ENCODE peak calls at places on chromosome 20, in eight cellular contexts. K is hepatic stellate cell, P is HS-27A, M is activated gamma-delta T cell treated with Interleukin-2 at 50 U/mL for 16 hours, C is ACHN, B is astrocyte of the cerebellum, H is tibial nerve, W is naive B cell. Y is an unnamed sample.

GRCh38 chr20:63653974-63654680 is 903 bp upstream of the STMN3 start:
- DNase-seq in K (no peak), P (no peak), M (no peak), C (no peak), B (no peak), H (no peak), W (no peak), Y (no peak)

GRCh38 chr20:62197801-62198200 is 15.0 kb downstream of the MTG2 start:
- DNase-seq in K (no peak), P (no peak), M (no peak), C (no peak), B (no peak), H (no peak), W (no peak), Y (no peak)

GRCh38 chr20:3092611-3093379 is 8.3 kb upstream of the AVP start:
- DNase-seq in K (no peak), P (no peak), M (peak), C (no peak), B (no peak), H (no peak), W (peak), Y (no peak)

GRCh38 chr20:34473262-34473883 is 42.8 kb upstream of the DYNLRB1 start:
- DNase-seq in K (no peak), P (peak), M (peak), C (peak), B (no peak), H (no peak), W (peak), Y (no peak)

GRCh38 chr20:23031346-23031745 is 3.8 kb upstream of the SSTR4 start:
- DNase-seq in K (no peak), P (no peak), M (no peak), C (no peak), B (no peak), H (no peak), W (no peak), Y (no peak)

GRCh38 chr20:37364013-37364926 is 18.3 kb downstream of the SRC start:
- DNase-seq in K (no peak), P (no peak), M (no peak), C (no peak), B (no peak), H (no peak), W (no peak), Y (no peak)

GRCh38 chr20:10553326-10553984 is 118.3 kb downstream of the SLX4IP start:
- DNase-seq in K (peak), P (no peak), M (peak), C (peak), B (peak), H (peak), W (no peak), Y (peak)

GRCh38 chr20:825710-826421 is 7.6 kb upstream of the FAM110A start:
- DNase-seq in K (no peak), P (no peak), M (no peak), C (no peak), B (no peak), H (no peak), W (no peak), Y (no peak)

GRCh38 chr20:23335521-23335920 is 15.1 kb upstream of the NXT1 start:
- DNase-seq in K (no peak), P (no peak), M (no peak), C (no peak), B (no peak), H (no peak), W (no peak), Y (no peak)

GRCh38 chr20:58417418-58417817 is 28.4 kb downstream of the VAPB start:
- DNase-seq in K (no peak), P (no peak), M (no peak), C (no peak), B (no peak), H (no peak), W (no peak), Y (no peak)

GRCh38 chr20:14481863-14482262 is 144.5 kb upstream of the FLRT3 start:
- DNase-seq in K (peak), P (peak), M (no peak), C (no peak), B (no peak), H (no peak), W (no peak), Y (peak)

GRCh38 chr20:37314617-37315292 is 25.3 kb downstream of the MANBAL start:
- DNase-seq in K (peak), P (no peak), M (no peak), C (no peak), B (no peak), H (peak), W (no peak), Y (no peak)

GRCh38 chr20:50815162-50815989 is 20.5 kb downstream of the BCAS4 start:
- DNase-seq in K (peak), P (no peak), M (no peak), C (no peak), B (no peak), H (no peak), W (peak), Y (peak)

GRCh38 chr20:23086931-23087411 is 847 bp upstream of the CD93 start:
- DNase-seq in K (no peak), P (no peak), M (no peak), C (no peak), B (no peak), H (no peak), W (no peak), Y (no peak)

GRCh38 chr20:20362774-20363435 is 5.0 kb upstream of the INSM1 start:
- DNase-seq in K (no peak), P (no peak), M (no peak), C (no peak), B (no peak), H (no peak), W (no peak), Y (no peak)

GRCh38 chr20:57148266-57148665 is 118.2 kb downstream of the BMP7 start:
- DNase-seq in K (no peak), P (no peak), M (no peak), C (no peak), B (no peak), H (no peak), W (no peak), Y (no peak)

GRCh38 chr20:56995635-56996075 is 270.8 kb downstream of the BMP7 start:
- DNase-seq in K (no peak), P (no peak), M (no peak), C (no peak), B (no peak), H (no peak), W (no peak), Y (peak)

GRCh38 chr20:431012-431904 is 23.2 kb downstream of the RBCK1 start:
- DNase-seq in K (peak), P (no peak), M (no peak), C (peak), B (peak), H (no peak), W (no peak), Y (peak)

GRCh38 chr20:25294459-25295385 is 46.8 kb downstream of the PYGB start:
- DNase-seq in K (peak), P (no peak), M (peak), C (peak), B (no peak), H (no peak), W (peak), Y (peak)

GRCh38 chr20:38751360-38751976 is 3.2 kb downstream of the ACTR5 start:
- DNase-seq in K (no peak), P (no peak), M (no peak), C (peak), B (peak), H (no peak), W (peak), Y (peak)

GRCh38 chr20:32155017-32155965 is 45.8 kb downstream of the TM9SF4 start:
- DNase-seq in K (peak), P (peak), M (no peak), C (peak), B (peak), H (peak), W (no peak), Y (peak)

GRCh38 chr20:53763707-53764415 is 170.2 kb upstream of the ZNF217 start:
- DNase-seq in K (no peak), P (no peak), M (no peak), C (no peak), B (peak), H (no peak), W (no peak), Y (peak)

GRCh38 chr20:17568972-17569471 is 853 bp upstream of the DSTN start:
- DNase-seq in K (peak), P (peak), M (no peak), C (peak), B (peak), H (peak), W (peak), Y (peak)

GRCh38 chr20:9838378-9839295 is at the start of gene PAK5:
- DNase-seq in K (no peak), P (no peak), M (no peak), C (peak), B (peak), H (no peak), W (no peak), Y (peak)

GRCh38 chr20:25540273-25540672 is 45.1 kb downstream of the NINL start:
- DNase-seq in K (peak), P (no peak), M (no peak), C (peak), B (no peak), H (no peak), W (no peak), Y (peak)

GRCh38 chr20:50475879-50476292 is 34.3 kb upstream of the PTPN1 start:
- DNase-seq in K (peak), P (no peak), M (no peak), C (peak), B (no peak), H (no peak), W (no peak), Y (peak)

GRCh38 chr20:13554706-13555105 is 84.0 kb downstream of the TASP1 start:
- DNase-seq in K (no peak), P (no peak), M (no peak), C (no peak), B (no peak), H (no peak), W (no peak), Y (peak)

GRCh38 chr20:37317316-37317715 is 27.9 kb downstream of the MANBAL start:
- DNase-seq in K (no peak), P (no peak), M (no peak), C (no peak), B (no peak), H (no peak), W (no peak), Y (no peak)

GRCh38 chr20:4227085-4227821 is 211.9 kb upstream of the RNF24 start:
- DNase-seq in K (peak), P (no peak), M (no peak), C (peak), B (no peak), H (no peak), W (no peak), Y (peak)

GRCh38 chr20:58570181-58570859 is 55.1 kb upstream of the APCDD1L start:
- DNase-seq in K (no peak), P (no peak), M (no peak), C (no peak), B (no peak), H (no peak), W (no peak), Y (no peak)

GRCh38 chr20:49916146-49917002 is 1.0 kb upstream of the SPATA2 start:
- DNase-seq in K (peak), P (no peak), M (no peak), C (peak), B (no peak), H (no peak), W (no peak), Y (peak)

GRCh38 chr20:24816907-24817306 is 132.2 kb upstream of the CST7 start:
- DNase-seq in K (no peak), P (no peak), M (no peak), C (no peak), B (no peak), H (no peak), W (no peak), Y (no peak)

Y was measured in kidney tubule cell.